ENCODE peak calls at places on chromosomes 2 and 18, in six cellular contexts. F is stomach, G is PC-3, B is HT1080, A is T-helper 1 cell, N is T-helper 2 cell. T is an unnamed sample.

GRCh38 chr2:105470979-105471378 is 72.1 kb upstream of the FHL2 start:
- DNase-seq in B (no peak), G (no peak), F (no peak), N (no peak), A (no peak), T (no peak)

GRCh38 chr18:363327-364115 is 95.7 kb upstream of the THOC1 start:
- DNase-seq in B (peak), A (no peak), G (peak), F (no peak), N (no peak), T (no peak)

GRCh38 chr2:102046135-102046901 is 54.6 kb downstream of the IL1R2 start:
- DNase-seq in A (no peak), B (peak), N (no peak), G (no peak), F (no peak), T (no peak)

GRCh38 chr18:13680612-13681011 is 45.7 kb downstream of the FAM210A start:
- DNase-seq in A (no peak), N (no peak), B (no peak), G (no peak), F (no peak), T (no peak)

GRCh38 chr2:239965318-239965717 is 59.8 kb downstream of the NDUFA10 start:
- DNase-seq in A (no peak), G (no peak), B (no peak), N (no peak), F (no peak), T (no peak)

GRCh38 chr2:174951746-174952145 is 53.4 kb downstream of the CHN1 start:
- DNase-seq in G (peak), N (no peak), F (no peak), B (no peak), A (no peak), T (no peak)

GRCh38 chr18:74274690-74275089 is 17.1 kb downstream of the CYB5A start:
- DNase-seq in A (no peak), F (no peak), B (no peak), G (no peak), N (no peak), T (no peak)

GRCh38 chr2:83587309-83587708 is 871.8 kb downstream of the SUCLG1 start:
- DNase-seq in A (no peak), B (no peak), N (no peak), G (peak), F (no peak), T (no peak)

GRCh38 chr2:120005834-120006521 is 6.9 kb upstream of the EPB41L5 start:
- DNase-seq in N (no peak), A (no peak), B (no peak), G (peak), F (no peak), T (no peak)

GRCh38 chr18:74524097-74524496 is 10.2 kb upstream of the CNDP1 start:
- DNase-seq in N (no peak), G (no peak), A (no peak), B (no peak), F (peak), T (no peak)

GRCh38 chr2:135815269-135815668 is 21.7 kb downstream of the LCT start:
- DNase-seq in F (no peak), B (no peak), A (no peak), G (no peak), N (no peak), T (no peak)

GRCh38 chr2:25885933-25886332 is 7.6 kb upstream of the ASXL2 start:
- DNase-seq in B (peak), N (no peak), G (peak), F (no peak), A (no peak), T (no peak)

GRCh38 chr2:207734264-207734635 is 22.8 kb downstream of the CCNYL1 start:
- DNase-seq in N (no peak), G (peak), B (peak), F (no peak), A (no peak), T (no peak)

GRCh38 chr2:192307530-192307929 is 112.8 kb upstream of the TMEFF2 start:
- DNase-seq in B (peak), F (no peak), N (no peak), G (no peak), A (no peak), T (no peak)

GRCh38 chr18:28511421-28511821 is 334.5 kb upstream of the CDH2 start:
- DNase-seq in F (no peak), N (no peak), A (no peak), G (peak), B (peak), T (no peak)

GRCh38 chr2:130300258-130300969 is 42.3 kb upstream of the IMP4 start:
- DNase-seq in B (peak), G (no peak), N (no peak), F (no peak), A (no peak), T (no peak)

GRCh38 chr18:39191931-39192330 is 1626.3 kb upstream of the CELF4 start:
- DNase-seq in A (no peak), N (no peak), F (no peak), B (no peak), G (no peak), T (no peak)

GRCh38 chr18:65988371-65988770 is 237.6 kb downstream of the CDH7 start:
- DNase-seq in F (no peak), N (no peak), A (no peak), G (no peak), B (no peak), T (no peak)